ENCODE peak calls at places on chromosomes 13 and 19, in nine cellular contexts. One of them, this sample, is unnamed.
A peak's percentile ranks its signal among the peaks of the same experiment; 100 is the strongest.

GRCh38 chr19:45785781-45786532 is 3.7 kb upstream of the DMPK start:
- DNase-seq in HEK293T: no peak
- DNase-seq in cardiac fibroblast: no peak
- DNase-seq in stimulated activated CD8-positive, alpha-beta memory T cell treated with anti-CD3 and anti-CD28 coated beads, Interleukin-15, amount 100 ng/mL, for 1 hour: no peak
- DNase-seq in stimulated activated naive B cell treated with anti-CD40 and anti-IgM and Interleukin-4, amounts not matched to agents 10 μg/mL and 1 μg/mL and 100 μg/mL, for 72 hours: no peak
- DNase-seq in iPS DF 6.9: no peak
- DNase-seq in C1 segment of cervical spinal cord: no peak
- DNase-seq in brain pericyte: no peak
- DNase-seq in Daoy: no peak
- DNase-seq in this sample: no peak

GRCh38 chr13:29935309-29935981 is 85.0 kb upstream of the UBL3 start:
- DNase-seq in brain pericyte: no peak
- DNase-seq in iPS DF 6.9: no peak
- DNase-seq in cardiac fibroblast: no peak
- DNase-seq in C1 segment of cervical spinal cord: no peak
- DNase-seq in Daoy: no peak
- DNase-seq in HEK293T: no peak
- DNase-seq in stimulated activated naive B cell treated with anti-CD40 and anti-IgM and Interleukin-4, amounts not matched to agents 10 μg/mL and 1 μg/mL and 100 μg/mL, for 72 hours: peak; percentile 66
- DNase-seq in stimulated activated CD8-positive, alpha-beta memory T cell treated with anti-CD3 and anti-CD28 coated beads, Interleukin-15, amount 100 ng/mL, for 1 hour: peak; percentile 37
- DNase-seq in this sample: no peak

GRCh38 chr19:45474941-45475516 is 7.2 kb downstream of the FOSB start:
- DNase-seq in brain pericyte: no peak
- DNase-seq in HEK293T: no peak
- DNase-seq in stimulated activated naive B cell treated with anti-CD40 and anti-IgM and Interleukin-4, amounts not matched to agents 10 μg/mL and 1 μg/mL and 100 μg/mL, for 72 hours: no peak
- DNase-seq in Daoy: no peak
- DNase-seq in iPS DF 6.9: no peak
- DNase-seq in cardiac fibroblast: no peak
- DNase-seq in C1 segment of cervical spinal cord: no peak
- DNase-seq in stimulated activated CD8-positive, alpha-beta memory T cell treated with anti-CD3 and anti-CD28 coated beads, Interleukin-15, amount 100 ng/mL, for 1 hour: no peak
- DNase-seq in this sample: no peak

GRCh38 chr13:108993346-108993745 is 363.9 kb downstream of the MYO16 start:
- DNase-seq in C1 segment of cervical spinal cord: no peak
- DNase-seq in stimulated activated naive B cell treated with anti-CD40 and anti-IgM and Interleukin-4, amounts not matched to agents 10 μg/mL and 1 μg/mL and 100 μg/mL, for 72 hours: no peak
- DNase-seq in iPS DF 6.9: no peak
- DNase-seq in cardiac fibroblast: peak; percentile 56
- DNase-seq in brain pericyte: no peak
- DNase-seq in HEK293T: no peak
- DNase-seq in Daoy: no peak
- DNase-seq in stimulated activated CD8-positive, alpha-beta memory T cell treated with anti-CD3 and anti-CD28 coated beads, Interleukin-15, amount 100 ng/mL, for 1 hour: no peak
- DNase-seq in this sample: no peak

GRCh38 chr19:17831419-17831888 is 10.1 kb upstream of the INSL3 start:
- DNase-seq in HEK293T: no peak
- DNase-seq in iPS DF 6.9: no peak
- DNase-seq in cardiac fibroblast: no peak
- DNase-seq in Daoy: no peak
- DNase-seq in C1 segment of cervical spinal cord: no peak
- DNase-seq in brain pericyte: no peak
- DNase-seq in stimulated activated CD8-positive, alpha-beta memory T cell treated with anti-CD3 and anti-CD28 coated beads, Interleukin-15, amount 100 ng/mL, for 1 hour: no peak
- DNase-seq in stimulated activated naive B cell treated with anti-CD40 and anti-IgM and Interleukin-4, amounts not matched to agents 10 μg/mL and 1 μg/mL and 100 μg/mL, for 72 hours: no peak
- DNase-seq in this sample: no peak

GRCh38 chr19:49224856-49225255 is 67.3 kb downstream of the TRPM4 start:
- DNase-seq in stimulated activated CD8-positive, alpha-beta memory T cell treated with anti-CD3 and anti-CD28 coated beads, Interleukin-15, amount 100 ng/mL, for 1 hour: no peak
- DNase-seq in cardiac fibroblast: peak; percentile 74
- DNase-seq in Daoy: peak; percentile 87
- DNase-seq in iPS DF 6.9: peak; percentile 48
- DNase-seq in brain pericyte: no peak
- DNase-seq in C1 segment of cervical spinal cord: no peak
- DNase-seq in stimulated activated naive B cell treated with anti-CD40 and anti-IgM and Interleukin-4, amounts not matched to agents 10 μg/mL and 1 μg/mL and 100 μg/mL, for 72 hours: peak; percentile 41
- DNase-seq in HEK293T: peak; percentile 70
- DNase-seq in this sample: peak; percentile 70

GRCh38 chr13:41694902-41695301 is 237.6 kb downstream of the RGCC start:
- DNase-seq in stimulated activated CD8-positive, alpha-beta memory T cell treated with anti-CD3 and anti-CD28 coated beads, Interleukin-15, amount 100 ng/mL, for 1 hour: no peak
- DNase-seq in stimulated activated naive B cell treated with anti-CD40 and anti-IgM and Interleukin-4, amounts not matched to agents 10 μg/mL and 1 μg/mL and 100 μg/mL, for 72 hours: no peak
- DNase-seq in C1 segment of cervical spinal cord: no peak
- DNase-seq in cardiac fibroblast: peak; percentile 98
- DNase-seq in brain pericyte: peak; percentile 76
- DNase-seq in HEK293T: peak; percentile 22
- DNase-seq in Daoy: peak; percentile 78
- DNase-seq in iPS DF 6.9: no peak
- DNase-seq in this sample: peak; percentile 65

GRCh38 chr19:39154626-39155100 is 29.1 kb downstream of the PAK4 start:
- DNase-seq in stimulated activated naive B cell treated with anti-CD40 and anti-IgM and Interleukin-4, amounts not matched to agents 10 μg/mL and 1 μg/mL and 100 μg/mL, for 72 hours: no peak
- DNase-seq in brain pericyte: no peak
- DNase-seq in iPS DF 6.9: no peak
- DNase-seq in Daoy: no peak
- DNase-seq in HEK293T: peak; percentile 24
- DNase-seq in C1 segment of cervical spinal cord: no peak
- DNase-seq in stimulated activated CD8-positive, alpha-beta memory T cell treated with anti-CD3 and anti-CD28 coated beads, Interleukin-15, amount 100 ng/mL, for 1 hour: no peak
- DNase-seq in cardiac fibroblast: no peak
- DNase-seq in this sample: no peak

GRCh38 chr19:41734585-41734984 is 20.7 kb upstream of the CEACAM6 start:
- DNase-seq in brain pericyte: no peak
- DNase-seq in iPS DF 6.9: no peak
- DNase-seq in stimulated activated CD8-positive, alpha-beta memory T cell treated with anti-CD3 and anti-CD28 coated beads, Interleukin-15, amount 100 ng/mL, for 1 hour: no peak
- DNase-seq in stimulated activated naive B cell treated with anti-CD40 and anti-IgM and Interleukin-4, amounts not matched to agents 10 μg/mL and 1 μg/mL and 100 μg/mL, for 72 hours: no peak
- DNase-seq in C1 segment of cervical spinal cord: no peak
- DNase-seq in Daoy: no peak
- DNase-seq in HEK293T: no peak
- DNase-seq in cardiac fibroblast: no peak
- DNase-seq in this sample: no peak